ENCODE peak calls at places on chromosomes 6 and 20, in eight cellular contexts. E is tibial artery, V is AG04450, K is NT2/D1, Z is AG09309, O is cardiac muscle cell, I is GM23248, D is SJSA1. C is an unnamed sample.

GRCh38 chr20:59807909-59808728 is 125.3 kb downstream of the SYCP2 start:
- DNase-seq in V (no peak), E (peak; percentile 59), Z (no peak), K (no peak), I (no peak), D (no peak), O (no peak), C (no peak)

GRCh38 chr6:168636147-168636982 is 195.4 kb downstream of the SMOC2 start:
- DNase-seq in I (no peak), D (no peak), O (no peak), K (no peak), Z (no peak), V (no peak), E (no peak), C (no peak)

GRCh38 chr6:40778186-40778585 is 191.0 kb upstream of the LRFN2 start:
- DNase-seq in V (no peak), K (no peak), I (peak; percentile 68), O (no peak), E (no peak), Z (no peak), D (no peak), C (no peak)

GRCh38 chr6:149056777-149057463 is 260.6 kb upstream of the TAB2 start:
- DNase-seq in O (peak; percentile 49), Z (no peak), D (no peak), I (no peak), K (no peak), V (no peak), E (no peak), C (no peak)

GRCh38 chr6:165659945-165660862 is 2.8 kb downstream of the PDE10A start:
- DNase-seq in K (no peak), V (no peak), O (peak; percentile 35), D (no peak), I (peak; percentile 32), Z (no peak), E (no peak), C (no peak)

GRCh38 chr6:72624557-72625160 is 2.8 kb downstream of the KCNQ5 start:
- DNase-seq in K (no peak), Z (no peak), D (no peak), I (peak; percentile 63), O (peak; percentile 49), E (no peak), V (no peak), C (no peak)

GRCh38 chr6:132414761-132415160 is 13.5 kb upstream of the MOXD1 start:
- DNase-seq in Z (no peak), V (no peak), K (no peak), O (no peak), D (no peak), E (no peak), I (peak; percentile 70), C (no peak)

GRCh38 chr6:106390088-106390487 is 29.6 kb downstream of the CRYBG1 start:
- DNase-seq in V (no peak), D (no peak), O (no peak), E (no peak), I (no peak), K (no peak), Z (no peak), C (no peak)

GRCh38 chr20:31945319-31945718 is 6.5 kb downstream of the PDRG1 start:
- DNase-seq in I (no peak), V (no peak), O (no peak), Z (no peak), K (no peak), D (no peak), E (no peak), C (no peak)

GRCh38 chr20:57656252-57656820 is 36.1 kb upstream of the ZBP1 start:
- DNase-seq in K (no peak), E (peak; percentile 64), V (no peak), O (no peak), Z (no peak), I (no peak), D (no peak), C (no peak)

GRCh38 chr6:12229332-12229731 is 60.8 kb upstream of the EDN1 start:
- DNase-seq in V (no peak), O (no peak), K (no peak), Z (no peak), D (no peak), E (no peak), I (no peak), C (no peak)

GRCh38 chr6:31597006-31597405 is 4.2 kb upstream of the NCR3 start:
- DNase-seq in D (peak; percentile 28), E (no peak), Z (no peak), K (no peak), O (peak; percentile 26), V (no peak), I (peak; percentile 48), C (no peak)
- H3K4me3 ChIP-seq in D (no peak overlapping the region), E (no peak overlapping the region), Z (no peak overlapping the region), K (no peak overlapping the region), O (no peak overlapping the region), V (no peak overlapping the region), I (no peak overlapping the region), C (no peak overlapping the region)

GRCh38 chr6:10431423-10432164 is 16.7 kb upstream of the TFAP2A start:
- DNase-seq in Z (no peak), D (no peak), V (no peak), E (no peak), K (no peak), O (no peak), I (no peak), C (no peak)
- H3K4me3 ChIP-seq in Z (no peak overlapping the region), D (no peak overlapping the region), V (no peak overlapping the region), E (no peak overlapping the region), K (no peak overlapping the region), O (no peak overlapping the region), I (no peak overlapping the region), C (no peak overlapping the region)

GRCh38 chr6:156638581-156638980 is 138.6 kb upstream of the ARID1B start:
- DNase-seq in Z (no peak), D (no peak), O (no peak), E (no peak), K (no peak), V (no peak), I (no peak), C (no peak)

GRCh38 chr6:156633291-156633690 is 143.9 kb upstream of the ARID1B start:
- DNase-seq in O (no peak), V (no peak), Z (no peak), E (no peak), K (no peak), I (no peak), D (no peak), C (no peak)

GRCh38 chr6:156639023-156639728 is 138.0 kb upstream of the ARID1B start:
- DNase-seq in V (no peak), Z (no peak), E (no peak), I (no peak), D (no peak), K (no peak), O (no peak), C (no peak)

GRCh38 chr6:156634048-156634447 is 143.1 kb upstream of the ARID1B start:
- DNase-seq in E (no peak), V (no peak), Z (no peak), K (no peak), D (no peak), I (no peak), O (no peak), C (no peak)

GRCh38 chr6:156634971-156635371 is 142.2 kb upstream of the ARID1B start:
- DNase-seq in E (no peak), O (no peak), K (no peak), V (no peak), I (no peak), Z (no peak), D (no peak), C (no peak)
- H3K4me3 ChIP-seq in E (peak overlapping the region; percentile 40), O (no peak overlapping the region), K (no peak overlapping the region), V (peak overlapping the region; percentile 42), I (no peak overlapping the region), Z (peak overlapping the region; percentile 26), D (no peak overlapping the region), C (no peak overlapping the region)

GRCh38 chr6:21426841-21427490 is 166.6 kb upstream of the SOX4 start:
- DNase-seq in D (no peak), E (no peak), K (no peak), Z (peak; percentile 14), O (no peak), V (no peak), I (peak; percentile 40), C (no peak)

DNA sequence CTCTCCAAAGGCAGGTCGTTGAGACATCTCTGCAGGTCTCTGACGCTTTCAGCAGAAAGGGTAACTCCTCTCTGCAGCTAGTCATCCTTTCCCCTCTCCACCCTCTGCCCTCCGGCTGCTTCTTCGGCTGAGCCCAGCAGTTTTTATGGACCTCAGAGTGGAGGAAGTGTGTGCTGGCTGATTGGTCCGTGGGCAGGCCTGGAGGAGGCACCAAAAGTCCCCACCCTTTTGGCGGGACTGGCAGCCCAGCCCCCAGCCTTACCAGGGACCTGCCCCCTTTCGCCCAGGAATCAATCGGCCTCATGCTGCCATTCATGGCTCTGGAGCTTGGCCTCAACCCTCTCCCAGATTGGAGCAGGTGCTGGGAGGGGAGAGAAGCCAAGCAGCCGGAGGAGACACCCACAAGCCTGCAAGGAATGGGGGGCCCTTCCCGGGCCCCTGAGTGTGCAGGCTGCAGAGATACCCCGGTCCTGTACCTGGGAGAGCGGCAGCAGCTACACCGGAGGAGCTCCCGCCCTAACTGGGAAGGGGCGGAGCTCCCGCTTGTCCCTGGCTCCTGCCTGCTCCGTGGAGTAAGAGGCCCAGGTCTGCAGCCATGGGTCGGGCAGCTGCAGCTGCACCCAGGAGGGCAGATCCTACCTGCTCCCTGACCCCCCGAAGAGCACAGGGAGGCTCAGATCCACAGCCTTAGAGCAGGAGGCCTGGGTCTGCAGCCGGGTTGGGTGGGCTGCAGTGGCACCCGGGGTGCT is 170.3 kb upstream of the SOX4 start:
- DNase-seq in E (no peak), I (no peak), V (no peak), O (no peak), Z (no peak), D (no peak), K (no peak), C (no peak)
- H3K4me3 ChIP-seq in E (no peak overlapping the region), I (no peak overlapping the region), V (no peak overlapping the region), O (no peak overlapping the region), Z (no peak overlapping the region), D (no peak overlapping the region), K (no peak overlapping the region), C (no peak overlapping the region)

GRCh38 chr6:109442393-109442924 is 1.9 kb downstream of the SMPD2 start:
- DNase-seq in D (no peak), O (no peak), Z (no peak), K (no peak), I (no peak), E (peak; percentile 63), V (no peak), C (no peak)
- H3K4me3 ChIP-seq in D (no peak overlapping the region), O (no peak overlapping the region), Z (no peak overlapping the region), K (no peak overlapping the region), I (no peak overlapping the region), E (no peak overlapping the region), V (no peak overlapping the region), C (no peak overlapping the region)

GRCh38 chr6:27138398-27138797 is 109.1 kb upstream of the PRSS16 start:
- DNase-seq in V (no peak), I (no peak), D (no peak), E (no peak), K (no peak), O (no peak), Z (no peak), C (no peak)
- H3K4me3 ChIP-seq in V (no peak overlapping the region), I (no peak overlapping the region), D (no peak overlapping the region), E (no peak overlapping the region), K (no peak overlapping the region), O (no peak overlapping the region), Z (no peak overlapping the region), C (no peak overlapping the region)

GRCh38 chr20:329851-330232 is 4.5 kb downstream of the SOX12 start:
- DNase-seq in I (no peak), D (no peak), V (no peak), O (no peak), Z (no peak), K (no peak), E (no peak), C (no peak)
- H3K4me3 ChIP-seq in I (no peak overlapping the region), D (no peak overlapping the region), V (no peak overlapping the region), O (no peak overlapping the region), Z (no peak overlapping the region), K (no peak overlapping the region), E (no peak overlapping the region), C (no peak overlapping the region)

GRCh38 chr20:6008254-6008653 is 45.6 kb downstream of the LRRN4 start:
- DNase-seq in E (peak; percentile 83), O (peak; percentile 22), V (peak; percentile 76), I (peak; percentile 98), D (no peak), K (no peak), Z (peak; percentile 87), C (peak; percentile 57)
- H3K4me3 ChIP-seq in E (no peak overlapping the region), O (peak overlapping the region; percentile 81), V (peak overlapping the region; percentile 20), I (peak overlapping the region; percentile 88), D (no peak overlapping the region), K (no peak overlapping the region), Z (no peak overlapping the region), C (no peak overlapping the region)

C was measured in BJ.